ENCODE peak calls at places on chromosomes 4 and X, in six cellular contexts. D is lower leg skin, E is upper lobe of left lung, N is esophagus squamous epithelium, Z is tibial nerve, S is uterus. C is an unnamed sample.

GRCh38 chr4:174358823-174359222 is 75.1 kb downstream of the CEP44 start:
- DNase-seq in S (no peak), N (no peak), D (no peak), Z (no peak), E (no peak), C (no peak)

GRCh38 chr4:66814277-66814676 is 731.0 kb downstream of the CENPC start:
- DNase-seq in D (no peak), Z (no peak), E (no peak), N (no peak), S (no peak), C (no peak)

GRCh38 chrX:65528705-65529340 is 5.8 kb downstream of the LAS1L start:
- DNase-seq in E (no peak), Z (no peak), D (peak), N (no peak), S (peak), C (peak)

GRCh38 chrX:22118161-22118830 is 86.2 kb downstream of the PHEX start:
- DNase-seq in S (no peak), N (no peak), Z (no peak), D (peak), E (no peak), C (no peak)

GRCh38 chr4:10524196-10524833 is 67.1 kb upstream of the ZNF518B start:
- DNase-seq in N (no peak), S (no peak), D (no peak), Z (no peak), E (no peak), C (no peak)

GRCh38 chr4:181140037-181140603 is 1103.1 kb upstream of the TENM3 start:
- DNase-seq in S (no peak), D (no peak), Z (no peak), N (no peak), E (no peak), C (no peak)

GRCh38 chrX:110853610-110854009 is 58.0 kb upstream of the CHRDL1 start:
- DNase-seq in S (no peak), N (no peak), Z (peak), D (no peak), E (no peak), C (no peak)

GRCh38 chr4:12729384-12729783 is 754.8 kb downstream of the RAB28 start:
- DNase-seq in Z (no peak), S (no peak), E (no peak), N (no peak), D (no peak), C (no peak)

GRCh38 chr4:176150283-176150682 is 45.1 kb downstream of the SPATA4 start:
- DNase-seq in E (no peak), S (no peak), Z (no peak), N (no peak), D (no peak), C (no peak)

GRCh38 chr4:185215261-185215660 is 5.9 kb downstream of the SNX25 start:
- DNase-seq in Z (no peak), E (no peak), D (no peak), N (no peak), S (no peak), C (no peak)

GRCh38 chrX:154967603-154968002 is 54.9 kb downstream of the F8 start:
- DNase-seq in S (no peak), Z (no peak), E (no peak), D (no peak), N (no peak), C (no peak)

GRCh38 chr4:11732155-11732554 is 303.5 kb upstream of the HS3ST1 start:
- DNase-seq in N (no peak), Z (no peak), S (no peak), D (no peak), E (no peak), C (no peak)

GRCh38 chr4:168522829-168523228 is 26.0 kb downstream of the PALLD start:
- DNase-seq in S (no peak), E (no peak), Z (no peak), D (no peak), N (no peak), C (no peak)

GRCh38 chr4:10582059-10582686 is 102.4 kb downstream of the CLNK start:
- DNase-seq in N (no peak), D (peak), E (peak), Z (peak), S (peak), C (no peak)

GRCh38 chr4:85955614-85956295 is 404.1 kb downstream of the MAPK10 start:
- DNase-seq in Z (no peak), D (no peak), S (no peak), E (no peak), N (no peak), C (no peak)

GRCh38 chr4:126839066-126839465 is 793.7 kb upstream of the INTU start:
- DNase-seq in D (no peak), S (no peak), Z (no peak), E (no peak), N (no peak), C (no peak)

GRCh38 chr4:5963611-5964010 is 54.6 kb downstream of the C4orf50 start:
- DNase-seq in N (no peak), E (no peak), Z (no peak), S (no peak), D (no peak), C (no peak)

GRCh38 chr4:124970011-124970410 is 257.5 kb upstream of the ANKRD50 start:
- DNase-seq in E (no peak), Z (no peak), N (no peak), D (no peak), S (no peak), C (no peak)

GRCh38 chr4:78742300-78742699 is 33.9 kb upstream of the BMP2K start:
- DNase-seq in Z (no peak), D (no peak), N (no peak), S (no peak), E (no peak), C (no peak)

GRCh38 chr4:168844261-168845039 is 165.6 kb downstream of the CBR4 start:
- DNase-seq in N (no peak), Z (no peak), S (peak), E (no peak), D (no peak), C (no peak)

GRCh38 chr4:26701786-26702227 is 117.9 kb downstream of the TBC1D19 start:
- DNase-seq in D (no peak), Z (no peak), S (no peak), N (no peak), E (no peak), C (no peak)

GRCh38 chr4:173202395-173202794 is 33.8 kb downstream of the GALNT7 start:
- DNase-seq in Z (no peak), E (no peak), N (no peak), S (no peak), D (no peak), C (no peak)

GRCh38 chr4:188218392-188218791 is 79.2 kb downstream of the TRIML1 start:
- DNase-seq in S (no peak), Z (no peak), E (no peak), N (no peak), D (no peak), C (no peak)

GRCh38 chr4:13970349-13970748 is 342.8 kb upstream of the BOD1L1 start:
- DNase-seq in Z (no peak), S (no peak), E (no peak), N (no peak), D (no peak), C (no peak)

DNA sequence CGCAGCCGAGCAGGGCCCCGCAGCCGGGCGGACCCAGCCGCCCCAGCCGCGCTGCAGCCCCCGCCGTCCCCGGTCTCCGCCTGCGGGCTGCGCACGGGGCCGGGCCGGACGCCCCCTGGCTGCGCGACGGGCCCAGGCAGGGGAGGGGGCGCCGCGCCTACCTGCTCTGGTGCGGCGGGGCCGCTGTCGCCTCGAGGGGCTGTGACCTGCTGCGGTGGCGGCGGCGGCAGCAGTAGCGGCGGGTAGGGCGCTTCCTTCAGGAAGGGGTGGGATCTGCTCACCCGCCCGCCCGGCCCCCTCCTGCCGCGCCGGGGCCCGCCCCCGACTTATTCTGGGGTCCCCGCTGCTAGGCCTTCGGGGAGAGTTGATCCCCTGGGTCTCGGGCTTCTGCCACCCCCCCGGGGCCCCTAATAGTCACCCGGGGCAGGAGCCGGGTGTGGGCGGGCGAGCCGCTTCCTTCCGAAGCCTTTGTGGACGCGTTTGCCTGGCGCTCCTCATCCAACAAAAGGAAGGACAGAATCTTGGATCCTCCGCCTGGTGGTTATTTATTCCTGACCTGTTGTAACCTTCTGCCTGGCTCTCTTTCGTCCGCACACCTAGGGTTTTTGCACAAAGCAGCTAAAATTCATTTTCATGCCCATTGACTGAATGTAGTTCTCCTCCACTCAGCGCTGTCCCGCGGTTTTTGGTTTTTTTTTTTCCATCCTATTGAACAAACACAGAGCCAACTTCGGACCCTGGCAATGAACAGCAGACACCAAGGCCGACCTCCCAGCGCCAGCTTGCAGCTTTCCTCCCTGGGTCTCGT is at the start of gene TMEM150C:
- DNase-seq in D (no peak), N (no peak), S (no peak), Z (no peak), E (no peak), C (peak)
- TF ChIP-seq POLR2A in D (no peak), N (no peak), S (no peak), Z (no peak), E (no peak), C (no peak)

DNA sequence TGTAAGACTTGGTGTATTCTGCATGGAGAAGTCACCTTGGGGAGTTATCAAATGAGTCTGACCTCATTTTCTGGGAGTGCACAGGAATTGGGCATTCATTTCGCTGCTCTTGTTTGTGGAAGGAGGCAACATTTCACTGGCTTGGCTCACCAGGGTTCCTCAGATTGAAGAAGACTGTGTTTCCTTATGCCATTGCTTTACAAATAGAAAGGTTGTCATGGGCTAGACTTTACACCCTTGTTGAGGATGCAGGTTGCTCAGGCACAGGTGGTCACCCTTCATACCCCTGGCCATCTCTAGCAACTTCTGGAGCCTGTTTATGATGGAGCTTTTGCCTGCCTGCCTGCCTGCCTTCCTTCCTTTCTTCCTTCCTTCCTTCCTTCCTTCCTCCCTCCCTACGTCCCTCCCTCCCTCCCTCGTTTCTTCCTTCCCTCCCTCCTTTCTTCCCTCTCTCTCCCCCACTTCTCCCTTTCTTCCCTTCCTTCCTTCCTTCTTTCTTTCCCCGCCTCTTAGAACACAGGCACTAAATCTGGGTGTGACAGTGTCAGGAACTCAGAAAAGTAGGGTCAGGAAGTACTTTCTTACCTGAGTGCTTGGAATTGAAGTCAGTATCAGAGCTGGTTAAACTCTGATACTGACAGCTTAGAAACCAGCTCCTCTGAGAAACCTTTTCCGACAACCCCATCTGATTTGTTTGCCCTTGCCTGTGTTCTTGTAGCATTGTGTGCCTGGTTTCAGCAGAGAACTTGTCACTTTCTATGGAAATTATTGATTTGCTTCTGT is 114.2 kb downstream of the AASDH start:
- DNase-seq in Z (no peak), E (no peak), S (no peak), D (no peak), N (no peak), C (no peak)
- TF ChIP-seq POLR2A in Z (no peak), E (no peak), S (no peak), D (no peak), N (no peak), C (no peak)

DNA sequence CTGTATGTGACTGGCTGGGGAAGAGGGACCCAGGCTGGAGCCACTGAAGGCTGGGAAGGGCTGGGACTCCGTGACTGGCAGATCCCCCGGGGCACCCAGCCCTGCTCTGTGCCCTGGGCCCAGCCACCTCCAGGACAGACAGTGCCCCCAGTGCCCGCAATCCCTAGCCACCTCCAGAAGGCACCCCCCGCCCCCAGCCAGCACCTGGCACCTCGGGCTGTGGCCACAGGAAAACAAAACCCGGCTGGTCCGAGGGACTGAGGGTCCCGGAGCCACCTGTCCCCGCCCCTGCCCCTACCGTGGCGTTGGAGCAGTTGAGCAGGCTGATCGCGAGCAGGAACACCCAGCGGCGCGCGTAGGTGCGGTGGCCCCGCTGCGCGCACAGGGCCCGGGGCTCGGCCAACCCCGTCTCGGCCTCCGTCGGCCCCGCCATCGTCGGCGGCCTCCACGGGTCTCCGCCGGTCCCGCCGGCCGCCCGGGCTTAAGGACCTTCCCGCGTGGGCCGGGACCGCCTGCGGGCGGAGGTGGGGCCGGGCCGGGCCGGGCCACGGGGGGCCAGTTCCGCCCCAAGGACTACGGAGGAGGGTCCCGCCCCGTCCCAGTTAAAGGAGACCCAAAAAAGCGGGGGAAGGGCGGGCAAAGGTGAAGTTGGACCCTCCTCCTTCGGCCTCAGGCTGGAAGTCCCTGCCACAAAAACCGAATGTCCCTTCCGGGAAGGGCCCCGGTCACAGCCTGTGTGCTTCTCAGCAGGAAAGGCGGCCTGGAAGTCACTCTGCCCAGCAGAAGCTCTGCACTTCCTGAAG is at the start of gene SLC49A3:
- DNase-seq in S (no peak), D (no peak), E (no peak), N (no peak), Z (no peak), C (no peak)
- TF ChIP-seq POLR2A in S (no peak), D (no peak), E (no peak), N (no peak), Z (no peak), C (no peak)

GRCh38 chrX:40644175-40644574 is 3.2 kb downstream of the CXorf38 start:
- DNase-seq in E (peak), N (no peak), S (no peak), D (no peak), Z (no peak), C (no peak)

GRCh38 chrX:40647307-40648197 is at the start of gene CXorf38:
- DNase-seq in N (peak), Z (peak), D (peak), S (peak), E (peak), C (peak)

GRCh38 chrX:40646489-40647306 is 663 bp downstream of the CXorf38 start:
- DNase-seq in E (peak), S (peak), N (no peak), Z (no peak), D (peak), C (peak)

DNA sequence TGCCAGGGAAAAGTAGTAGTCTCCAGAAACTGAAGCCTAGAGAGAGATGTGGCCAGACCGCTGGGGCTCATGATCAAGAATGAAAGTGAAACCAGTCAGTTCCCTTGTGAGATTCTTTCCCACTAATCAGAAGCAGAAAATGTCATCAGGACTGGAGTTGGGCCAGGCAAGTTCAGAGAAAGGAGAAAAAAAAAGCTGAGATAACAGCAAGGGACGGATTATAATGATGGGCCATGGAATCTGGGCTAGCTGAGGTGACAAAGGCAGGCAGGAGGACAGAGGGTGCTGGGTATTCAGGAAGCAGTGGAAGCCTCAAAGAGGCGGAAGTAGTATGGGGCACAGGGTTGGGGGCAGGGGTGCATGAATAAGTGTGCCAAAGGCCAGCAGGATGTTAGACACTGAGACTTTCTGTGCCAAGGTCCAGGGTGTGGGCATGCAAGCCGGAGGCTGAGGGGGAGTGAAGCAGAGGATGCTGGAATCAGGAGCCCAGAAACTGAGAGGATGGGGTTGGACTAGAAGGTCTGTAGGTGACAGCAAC is 2.5 kb downstream of the CXorf38 start:
- DNase-seq in Z (peak), D (no peak), E (peak), N (peak), S (peak), C (peak)
- TF ChIP-seq POLR2A in Z (no peak), D (no peak), E (no peak), N (no peak), S (no peak), C (no peak)

DNA sequence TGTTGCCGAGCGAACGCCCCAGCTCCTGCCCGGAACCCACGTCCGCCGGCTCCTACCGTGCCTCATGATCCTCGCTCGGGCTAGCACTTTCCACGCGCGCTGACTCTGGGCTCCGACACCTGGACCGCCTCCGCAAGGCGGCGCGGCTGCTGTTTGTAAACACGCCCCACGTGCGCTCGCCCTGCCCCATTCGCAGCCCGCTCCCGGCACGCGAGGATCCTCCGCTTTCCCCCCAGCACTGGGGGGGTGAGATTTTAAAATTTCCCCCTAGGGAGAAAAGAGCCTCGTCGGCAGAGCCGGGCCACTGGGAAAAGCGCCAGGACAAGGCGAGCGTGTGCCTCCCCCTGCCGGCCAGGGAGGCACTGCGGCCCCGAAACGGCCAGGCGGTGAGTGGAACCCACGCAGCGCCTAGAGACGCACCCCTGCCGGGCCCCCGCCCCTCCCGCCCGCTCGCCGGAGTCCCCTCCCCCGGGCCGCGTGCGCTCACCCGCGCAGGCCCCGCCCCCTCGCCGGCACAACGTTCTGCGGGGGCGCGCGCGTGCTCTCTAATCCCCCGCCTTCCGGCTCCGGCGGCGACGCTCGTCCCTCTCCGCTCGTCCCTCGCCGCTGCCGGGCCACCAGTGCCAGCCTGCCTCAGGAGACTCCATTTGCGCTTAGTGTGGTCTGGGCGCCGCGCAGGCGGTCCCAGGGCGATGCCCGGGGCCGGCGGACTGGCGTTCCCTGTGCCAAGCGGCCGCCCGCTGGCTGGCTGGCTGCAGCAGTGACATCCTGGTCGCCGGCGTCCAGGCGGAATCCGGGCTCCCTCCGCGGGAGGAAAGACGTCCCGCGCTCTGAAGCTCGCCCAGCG is at the start of gene TIGD2:
- DNase-seq in N (peak), Z (peak), S (peak), E (peak), D (peak), C (peak)
- TF ChIP-seq POLR2A in N (no peak), Z (peak), S (peak), E (no peak), D (no peak), C (peak)